ENCODE peak calls at places on chromosomes 16 and 17, in six cellular contexts. One of them, this sample, is unnamed.

GRCh38 chr17:80264793-80265075 is 4.1 kb downstream of the RNF213 start:
- DNase-seq in GM12878: no peak
- DNase-seq in SK-N-SH: no peak
- DNase-seq in K562: no peak
- DNase-seq in H1: no peak
- DNase-seq in HepG2: no peak
- DNase-seq in this sample: no peak

GRCh38 chr16:86844691-86845090 is 266.3 kb downstream of the FOXL1 start:
- DNase-seq in HepG2: no peak
- DNase-seq in GM12878: no peak
- DNase-seq in K562: no peak
- DNase-seq in SK-N-SH: no peak
- DNase-seq in H1: no peak
- DNase-seq in this sample: no peak

GRCh38 chr17:67602974-67603373 is 114.8 kb upstream of the NOL11 start:
- DNase-seq in H1: peak
- DNase-seq in HepG2: peak
- DNase-seq in K562: peak
- DNase-seq in SK-N-SH: peak
- DNase-seq in GM12878: no peak
- DNase-seq in this sample: peak

GRCh38 chr17:79011451-79012147 is 2.0 kb upstream of the CANT1 start:
- DNase-seq in K562: no peak
- DNase-seq in H1: no peak
- DNase-seq in HepG2: no peak
- DNase-seq in GM12878: no peak
- DNase-seq in SK-N-SH: no peak
- DNase-seq in this sample: no peak

GRCh38 chr16:2897110-2897509 is 14.1 kb downstream of the FLYWCH2 start:
- DNase-seq in K562: peak
- DNase-seq in HepG2: no peak
- DNase-seq in GM12878: no peak
- DNase-seq in SK-N-SH: no peak
- DNase-seq in H1: no peak
- DNase-seq in this sample: no peak

GRCh38 chr16:50534556-50534955 is 13.6 kb upstream of the NKD1 start:
- DNase-seq in H1: no peak
- DNase-seq in HepG2: no peak
- DNase-seq in K562: no peak
- DNase-seq in GM12878: no peak
- DNase-seq in SK-N-SH: no peak
- DNase-seq in this sample: no peak

GRCh38 chr17:65799869-65800268 is 238.4 kb upstream of the AXIN2 start:
- DNase-seq in GM12878: no peak
- DNase-seq in H1: no peak
- DNase-seq in HepG2: no peak
- DNase-seq in K562: no peak
- DNase-seq in SK-N-SH: no peak
- DNase-seq in this sample: no peak

GRCh38 chr16:85422374-85423185 is 190.5 kb upstream of the GSE1 start:
- DNase-seq in GM12878: no peak
- DNase-seq in K562: no peak
- DNase-seq in HepG2: peak
- DNase-seq in SK-N-SH: no peak
- DNase-seq in H1: peak
- DNase-seq in this sample: no peak

GRCh38 chr16:87580855-87581261 is 21.4 kb upstream of the JPH3 start:
- DNase-seq in K562: peak
- DNase-seq in SK-N-SH: peak
- DNase-seq in H1: no peak
- DNase-seq in HepG2: no peak
- DNase-seq in GM12878: no peak
- DNase-seq in this sample: no peak

GRCh38 chr17:76791053-76791980 is 53.4 kb downstream of the MFSD11 start:
- DNase-seq in K562: peak
- DNase-seq in GM12878: peak
- DNase-seq in SK-N-SH: peak
- DNase-seq in HepG2: peak
- DNase-seq in H1: no peak
- DNase-seq in this sample: peak

GRCh38 chr17:53336281-53336680 is 486.4 kb upstream of the KIF2B start:
- DNase-seq in K562: no peak
- DNase-seq in HepG2: no peak
- DNase-seq in GM12878: no peak
- DNase-seq in SK-N-SH: no peak
- DNase-seq in H1: no peak
- DNase-seq in this sample: no peak

GRCh38 chr17:67546578-67547527 is 169.8 kb downstream of the PITPNC1 start:
- DNase-seq in HepG2: no peak
- DNase-seq in K562: no peak
- DNase-seq in H1: no peak
- DNase-seq in GM12878: no peak
- DNase-seq in SK-N-SH: no peak
- DNase-seq in this sample: no peak

GRCh38 chr17:78774956-78775571 is 7.0 kb downstream of the CYTH1 start:
- DNase-seq in H1: no peak
- DNase-seq in K562: no peak
- DNase-seq in SK-N-SH: no peak
- DNase-seq in HepG2: no peak
- DNase-seq in GM12878: no peak
- DNase-seq in this sample: peak

GRCh38 chr17:46031440-46031839 is 32.4 kb downstream of the STH start:
- DNase-seq in H1: no peak
- DNase-seq in GM12878: no peak
- DNase-seq in K562: no peak
- DNase-seq in HepG2: no peak
- DNase-seq in SK-N-SH: no peak
- DNase-seq in this sample: no peak

GRCh38 chr16:27174798-27175197 is 28.5 kb upstream of the KDM8 start:
- DNase-seq in H1: no peak
- DNase-seq in SK-N-SH: no peak
- DNase-seq in K562: no peak
- DNase-seq in GM12878: no peak
- DNase-seq in HepG2: no peak
- DNase-seq in this sample: no peak

GRCh38 chr17:5236871-5237540 is 2.3 kb upstream of the SCIMP start:
- DNase-seq in HepG2: no peak
- DNase-seq in H1: no peak
- DNase-seq in GM12878: no peak
- DNase-seq in SK-N-SH: no peak
- DNase-seq in K562: no peak
- DNase-seq in this sample: no peak

GRCh38 chr16:13920510-13920818 is 510 bp downstream of the ERCC4 start:
- DNase-seq in GM12878: no peak
- DNase-seq in SK-N-SH: no peak
- DNase-seq in K562: no peak
- DNase-seq in HepG2: no peak
- DNase-seq in H1: no peak
- DNase-seq in this sample: no peak

GRCh38 chr17:75645889-75646625 is 12.8 kb downstream of the SMIM5 start:
- DNase-seq in GM12878: peak
- DNase-seq in HepG2: peak
- DNase-seq in SK-N-SH: peak
- DNase-seq in K562: no peak
- DNase-seq in H1: peak
- DNase-seq in this sample: peak

DNA sequence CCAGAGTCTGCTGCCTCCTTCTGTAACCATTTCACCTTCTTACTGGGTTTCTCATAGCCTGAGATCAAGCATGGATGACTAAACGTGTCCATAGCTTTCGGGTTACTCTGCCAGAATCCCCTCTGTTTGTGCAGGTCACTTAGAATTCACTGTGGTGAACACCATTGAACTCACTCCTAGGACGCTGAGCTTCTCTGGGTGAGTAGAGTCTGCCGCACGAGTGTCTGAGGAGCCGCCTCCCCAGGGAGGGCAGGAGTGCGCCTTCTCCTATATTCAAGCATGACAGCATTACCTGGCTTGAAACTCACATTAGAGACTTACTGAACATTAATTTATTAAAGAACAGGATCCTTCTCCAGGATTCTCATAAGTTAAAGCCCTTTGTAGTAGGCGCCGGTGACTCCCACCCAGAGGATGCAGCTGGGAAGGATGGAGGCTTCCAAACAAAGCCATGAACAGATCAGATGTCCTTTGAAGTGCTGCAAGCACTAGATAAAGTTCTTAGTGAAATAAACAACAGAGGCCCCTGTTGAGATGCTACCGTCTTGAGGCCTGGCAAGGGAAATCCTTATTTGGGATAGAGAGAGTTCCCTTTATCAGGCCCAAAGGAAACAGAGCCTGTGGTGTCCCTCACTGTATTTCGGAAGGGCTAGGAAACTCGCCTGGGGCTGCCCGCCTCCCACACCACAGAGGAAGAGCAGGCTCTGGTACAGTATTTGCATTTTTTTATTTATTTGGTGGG is 144.5 kb upstream of the PLCG2 start:
- DNase-seq in H1: no peak
- DNase-seq in HepG2: no peak
- DNase-seq in GM12878: no peak
- DNase-seq in K562: peak
- DNase-seq in SK-N-SH: no peak
- DNase-seq in this sample: no peak
- H3K27ac ChIP-seq in H1: no peak
- H3K27ac ChIP-seq in HepG2: no peak
- H3K27ac ChIP-seq in GM12878: no peak
- H3K27ac ChIP-seq in K562: peak
- H3K27ac ChIP-seq in SK-N-SH: no peak
- H3K27ac ChIP-seq in this sample: no peak

DNA sequence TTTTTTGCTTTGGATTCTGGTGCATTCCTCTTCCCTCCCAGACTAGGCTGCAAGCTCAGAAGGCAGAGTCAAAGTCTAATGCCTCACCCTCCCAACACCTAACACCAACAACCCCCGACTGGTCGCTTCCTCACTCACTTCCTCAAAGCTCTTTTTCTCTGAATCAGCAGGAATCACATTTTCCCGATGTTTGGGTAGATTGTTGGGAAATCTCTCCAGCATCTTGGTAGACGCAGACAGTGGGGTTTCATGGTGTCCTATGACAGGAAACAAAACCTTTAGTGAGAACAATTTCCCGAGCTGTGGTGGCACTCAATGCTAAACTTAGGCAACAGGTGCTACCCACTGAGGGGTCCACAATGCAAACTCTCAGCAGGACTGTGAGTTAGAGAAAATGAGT is 39.9 kb upstream of the ICAM2 start:
- DNase-seq in HepG2: no peak
- DNase-seq in SK-N-SH: no peak
- DNase-seq in GM12878: no peak
- DNase-seq in H1: no peak
- DNase-seq in K562: no peak
- DNase-seq in this sample: no peak
- TF ChIP-seq GABPA in HepG2: no peak
- TF ChIP-seq GABPA in SK-N-SH: no peak
- TF ChIP-seq GABPA in GM12878: no peak
- TF ChIP-seq GABPA in H1: no peak
- TF ChIP-seq GABPA in K562: no peak
- TF ChIP-seq GABPA in this sample: no peak

GRCh38 chr17:40462343-40463121 is 19.3 kb downstream of the IGFBP4 start:
- DNase-seq in SK-N-SH: peak
- DNase-seq in H1: no peak
- DNase-seq in GM12878: no peak
- DNase-seq in K562: no peak
- DNase-seq in HepG2: no peak
- DNase-seq in this sample: no peak
- H3K27ac ChIP-seq in SK-N-SH: peak
- H3K27ac ChIP-seq in H1: no peak
- H3K27ac ChIP-seq in GM12878: no peak
- H3K27ac ChIP-seq in K562: peak
- H3K27ac ChIP-seq in HepG2: no peak
- H3K27ac ChIP-seq in this sample: no peak

GRCh38 chr16:29729116-29729521 is 16.7 kb downstream of the C16orf54 start:
- DNase-seq in HepG2: peak
- DNase-seq in K562: peak
- DNase-seq in H1: no peak
- DNase-seq in SK-N-SH: peak
- DNase-seq in GM12878: no peak
- DNase-seq in this sample: no peak
- TF ChIP-seq GABPA in HepG2: no peak
- TF ChIP-seq GABPA in K562: no peak
- TF ChIP-seq GABPA in H1: no peak
- TF ChIP-seq GABPA in SK-N-SH: no peak
- TF ChIP-seq GABPA in GM12878: no peak
- TF ChIP-seq GABPA in this sample: no peak

GRCh38 chr16:29963021-29963743 is 1.3 kb downstream of the TMEM219 start:
- DNase-seq in H1: no peak
- DNase-seq in GM12878: no peak
- DNase-seq in SK-N-SH: no peak
- DNase-seq in HepG2: no peak
- DNase-seq in K562: peak
- DNase-seq in this sample: no peak

GRCh38 chr16:29961127-29961478 is 776 bp upstream of the TMEM219 start:
- DNase-seq in K562: no peak
- DNase-seq in H1: no peak
- DNase-seq in HepG2: no peak
- DNase-seq in GM12878: no peak
- DNase-seq in SK-N-SH: no peak
- DNase-seq in this sample: no peak

GRCh38 chr16:29961479-29962343 is at the start of gene TMEM219:
- DNase-seq in K562: peak
- DNase-seq in GM12878: peak
- DNase-seq in H1: peak
- DNase-seq in HepG2: peak
- DNase-seq in SK-N-SH: peak
- DNase-seq in this sample: peak

GRCh38 chr16:29959293-29959692 is 2.6 kb upstream of the TMEM219 start:
- DNase-seq in GM12878: no peak
- DNase-seq in HepG2: no peak
- DNase-seq in SK-N-SH: no peak
- DNase-seq in H1: no peak
- DNase-seq in K562: no peak
- DNase-seq in this sample: no peak

DNA sequence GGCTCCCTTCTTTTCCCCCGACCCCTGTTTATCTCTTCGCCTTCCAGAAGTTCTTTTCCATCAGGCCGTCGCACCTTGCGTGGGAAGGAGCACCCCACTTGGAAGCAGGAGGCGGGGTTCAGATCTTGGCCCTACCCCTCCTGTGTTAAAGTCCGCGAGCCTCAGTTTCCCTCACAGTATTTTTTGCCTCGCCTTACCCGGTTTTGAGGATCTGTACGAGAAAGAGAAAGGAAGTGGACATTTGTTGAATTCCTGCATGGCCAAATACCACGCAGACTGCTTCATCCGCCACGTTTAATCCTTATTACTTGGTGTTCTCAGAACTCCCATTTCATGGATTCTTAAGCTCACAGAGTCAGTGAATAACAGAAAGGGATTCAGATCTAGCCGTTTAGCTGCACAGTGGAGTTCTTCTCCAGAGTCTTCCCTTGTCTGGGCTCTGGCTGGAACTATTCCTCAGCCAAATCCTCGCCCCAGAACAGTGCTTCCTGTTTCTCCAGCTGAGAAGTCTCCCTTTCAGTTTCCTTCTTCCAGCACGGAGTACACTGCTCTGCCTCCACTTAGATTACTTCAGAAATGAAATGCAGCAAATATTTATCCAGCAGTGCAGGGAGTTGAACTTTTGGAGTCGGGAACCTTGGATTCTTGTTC is 590 bp downstream of the TMEM219 start:
- DNase-seq in K562: peak
- DNase-seq in H1: no peak
- DNase-seq in HepG2: peak
- DNase-seq in GM12878: no peak
- DNase-seq in SK-N-SH: no peak
- DNase-seq in this sample: peak
- H3K27ac ChIP-seq in K562: peak
- H3K27ac ChIP-seq in H1: no peak
- H3K27ac ChIP-seq in HepG2: peak
- H3K27ac ChIP-seq in GM12878: peak
- H3K27ac ChIP-seq in SK-N-SH: peak
- H3K27ac ChIP-seq in this sample: peak